ENCODE peak calls at places on chromosomes 6 and 20, in five cellular contexts. L is upper lobe of left lung, E is NCI-H2081, O is skeletal muscle cell, X is fibroblast of mammary gland. N is an unnamed sample.

GRCh38 chr6:132478697-132479096 is 34.2 kb downstream of the STX7 start:
- DNase-seq in L (no peak), E (no peak), O (no peak), X (no peak), N (no peak)

GRCh38 chr6:146357578-146358340 is 185.9 kb upstream of the RAB32 start:
- DNase-seq in L (no peak), E (no peak), O (peak; percentile 48), X (peak; percentile 94), N (no peak)

GRCh38 chr20:34747479-34747878 is 43.3 kb downstream of the TP53INP2 start:
- DNase-seq in L (no peak), E (no peak), O (no peak), X (no peak), N (no peak)

GRCh38 chr20:44736170-44737021 is 9.3 kb upstream of the KCNK15 start:
- DNase-seq in L (no peak), E (peak; percentile 42), O (peak; percentile 60), X (peak; percentile 94), N (peak; percentile 81)

GRCh38 chr6:152941746-152942145 is 41.1 kb downstream of the FBXO5 start:
- DNase-seq in L (no peak), E (no peak), O (no peak), X (no peak), N (no peak)

GRCh38 chr6:29887819-29888581 is 54.3 kb upstream of the HLA-A start:
- DNase-seq in L (peak; percentile 96), E (no peak), O (no peak), X (peak; percentile 24), N (no peak)

GRCh38 chr20:55693646-55694045 is 311.7 kb downstream of the CBLN4 start:
- DNase-seq in L (no peak), E (no peak), O (no peak), X (no peak), N (no peak)

GRCh38 chr20:48236001-48236400 is 450.7 kb upstream of the SULF2 start:
- DNase-seq in L (no peak), E (peak; percentile 6), O (no peak), X (no peak), N (no peak)

GRCh38 chr20:64161595-64162238 is 2.5 kb upstream of the MYT1 start:
- DNase-seq in L (peak; percentile 41), E (peak; percentile 30), O (no peak), X (peak; percentile 39), N (no peak)

GRCh38 chr20:53247460-53248103 is 275.4 kb downstream of the TSHZ2 start:
- DNase-seq in L (no peak), E (no peak), O (no peak), X (no peak), N (no peak)

GRCh38 chr6:151633517-151634335 is 139.9 kb downstream of the CCDC170 start:
- DNase-seq in L (no peak), E (no peak), O (no peak), X (no peak), N (no peak)

GRCh38 chr6:109229536-109229935 is 134.2 kb downstream of the CEP57L1 start:
- DNase-seq in L (no peak), E (no peak), O (no peak), X (peak; percentile 55), N (no peak)

GRCh38 chr6:38673397-38674165 is 29.4 kb downstream of the GLO1 start:
- DNase-seq in L (no peak), E (no peak), O (no peak), X (no peak), N (peak; percentile 46)

GRCh38 chr6:33794910-33795615 is 6.1 kb upstream of the LEMD2 start:
- DNase-seq in L (no peak), E (no peak), O (no peak), X (no peak), N (no peak)

GRCh38 chr20:46695888-46696287 is 6.6 kb upstream of the TP53RK start:
- DNase-seq in L (no peak), E (no peak), O (no peak), X (no peak), N (no peak)

GRCh38 chr6:170190046-170190445 is 100.8 kb downstream of the DLL1 start:
- DNase-seq in L (no peak), E (no peak), O (no peak), X (no peak), N (no peak)

GRCh38 chr6:33419580-33420492 is at the start of gene SYNGAP1:
- DNase-seq in L (peak; percentile 82), E (peak; percentile 15), O (no peak), X (peak; percentile 49), N (no peak)

GRCh38 chr20:48489656-48490055 is 338.1 kb downstream of the PREX1 start:
- DNase-seq in L (no peak), E (peak; percentile 2), O (no peak), X (no peak), N (no peak)

GRCh38 chr6:37582309-37582708 is 82.6 kb upstream of the CCDC167 start:
- DNase-seq in L (no peak), E (no peak), O (no peak), X (no peak), N (no peak)

GRCh38 chr6:138440296-138440695 is 36.3 kb downstream of the HEBP2 start:
- DNase-seq in L (no peak), E (no peak), O (no peak), X (no peak), N (no peak)

GRCh38 chr6:44731485-44732095 is 344.1 kb downstream of the CDC5L start:
- DNase-seq in L (no peak), E (no peak), O (no peak), X (no peak), N (no peak)

GRCh38 chr6:131867744-131868143 is 59.9 kb downstream of the ENPP1 start:
- DNase-seq in L (no peak), E (no peak), O (no peak), X (peak; percentile 24), N (no peak)

GRCh38 chr6:35177586-35177985 is 36.2 kb upstream of the SCUBE3 start:
- DNase-seq in L (no peak), E (no peak), O (peak; percentile 29), X (no peak), N (no peak)

GRCh38 chr6:36927114-36927513 is 27.4 kb upstream of the PI16 start:
- DNase-seq in L (no peak), E (no peak), O (no peak), X (no peak), N (no peak)

GRCh38 chr6:35782424-35782823 is 1.6 kb downstream of the CLPSL1 start:
- DNase-seq in L (no peak), E (peak; percentile 92), O (no peak), X (no peak), N (no peak)

GRCh38 chr20:33994624-33994913 is 858 bp downstream of the RALY start:
- DNase-seq in L (no peak), E (no peak), O (no peak), X (no peak), N (no peak)

GRCh38 chr6:166031275-166031674 is 136.4 kb downstream of the TBXT start:
- DNase-seq in L (no peak), E (no peak), O (no peak), X (no peak), N (no peak)

GRCh38 chr20:34522969-34523871 is 7.0 kb downstream of the DYNLRB1 start:
- DNase-seq in L (no peak), E (peak; percentile 26), O (peak; percentile 38), X (peak; percentile 59), N (no peak)

GRCh38 chr6:31969712-31970603 is 2.0 kb downstream of the DXO start:
- DNase-seq in L (no peak), E (no peak), O (no peak), X (peak; percentile 43), N (no peak)

GRCh38 chr6:9553002-9553401 is 861.9 kb downstream of the TFAP2A start:
- DNase-seq in L (no peak), E (no peak), O (no peak), X (no peak), N (no peak)

GRCh38 chr20:35311409-35311808 is 19.2 kb upstream of the FAM83C start:
- DNase-seq in L (no peak), E (peak; percentile 21), O (no peak), X (peak; percentile 74), N (no peak)

GRCh38 chr20:36435799-36436541 is 105.3 kb upstream of the MYL9 start:
- DNase-seq in L (peak; percentile 95), E (peak; percentile 88), O (peak; percentile 8), X (peak; percentile 56), N (peak; percentile 64)

GRCh38 chr6:107032051-107032450 is 4.1 kb downstream of the MTRES1 start:
- DNase-seq in L (no peak), E (no peak), O (no peak), X (peak; percentile 29), N (no peak)

GRCh38 chr6:18978330-18979128 is 591.4 kb downstream of the RNF144B start:
- DNase-seq in L (no peak), E (peak; percentile 78), O (no peak), X (no peak), N (no peak)

GRCh38 chr20:1648101-1648500 is 9.5 kb downstream of the SIRPG start:
- DNase-seq in L (no peak), E (no peak), O (no peak), X (no peak), N (no peak)

N was measured in CMK.